ENCODE peak calls at places on chromosomes 3 and 15, in five cellular contexts. A is brain microvascular endothelial cell, W is adrenal gland, Y is lower leg skin, Q is osteoblast. S is an unnamed sample.

GRCh38 chr3:78861156-78861555 is 906.6 kb downstream of the ROBO1 start:
- DNase-seq in A (no peak), W (no peak), Q (no peak), Y (no peak), S (no peak)

GRCh38 chr15:90400759-90401314 is 12.8 kb downstream of the IQGAP1 start:
- DNase-seq in Q (peak), Y (no peak), W (peak), A (peak), S (peak)

GRCh38 chr3:1442271-1442670 is 349.4 kb downstream of the CNTN6 start:
- DNase-seq in W (no peak), A (no peak), Q (no peak), Y (no peak), S (no peak)

GRCh38 chr3:16433701-16434151 is 79.8 kb downstream of the RFTN1 start:
- DNase-seq in W (no peak), Q (no peak), A (no peak), Y (no peak), S (no peak)

GRCh38 chr3:63521657-63522056 is 130.8 kb upstream of the SNTN start:
- DNase-seq in W (no peak), Q (no peak), A (no peak), Y (no peak), S (no peak)

GRCh38 chr3:9681011-9681722 is 22.5 kb upstream of the CPNE9 start:
- DNase-seq in A (no peak), W (no peak), Y (no peak), Q (no peak), S (no peak)

GRCh38 chr3:140355481-140355880 is 322.4 kb upstream of the TRIM42 start:
- DNase-seq in W (no peak), Q (no peak), Y (no peak), A (no peak), S (no peak)

GRCh38 chr3:48413086-48413485 is 16.8 kb downstream of the PLXNB1 start:
- DNase-seq in Q (peak), W (no peak), A (no peak), Y (peak), S (peak)

GRCh38 chr3:126305427-126305826 is 51.8 kb downstream of the KLF15 start:
- DNase-seq in W (no peak), Q (no peak), Y (no peak), A (no peak), S (no peak)

GRCh38 chr3:35733276-35733675 is 94.0 kb downstream of the ARPP21 start:
- DNase-seq in A (no peak), Q (no peak), Y (no peak), W (no peak), S (no peak)

GRCh38 chr3:33424606-33425453 is 15.4 kb downstream of the UBP1 start:
- DNase-seq in A (no peak), Y (no peak), Q (no peak), W (no peak), S (no peak)

GRCh38 chr3:77906102-77906709 is 866.3 kb downstream of the ROBO2 start:
- DNase-seq in Q (no peak), A (peak), Y (no peak), W (no peak), S (no peak)

GRCh38 chr15:72124218-72124617 is 6.0 kb downstream of the SENP8 start:
- DNase-seq in A (no peak), W (no peak), Q (no peak), Y (no peak), S (no peak)

GRCh38 chr15:56988219-56988618 is 69.8 kb downstream of the TCF12 start:
- DNase-seq in Y (no peak), A (no peak), W (no peak), Q (no peak), S (no peak)

GRCh38 chr3:50487181-50487580 is 16.3 kb downstream of the CACNA2D2 start:
- DNase-seq in Y (no peak), Q (peak), A (no peak), W (no peak), S (no peak)

GRCh38 chr3:109050591-109051167 is 67.3 kb downstream of the MORC1 start:
- DNase-seq in Y (no peak), A (peak), Q (peak), W (peak), S (no peak)

GRCh38 chr3:144770813-144771400 is 799.3 kb downstream of the DIPK2A start:
- DNase-seq in Y (no peak), A (peak), W (no peak), Q (no peak), S (no peak)

GRCh38 chr15:76994496-76994895 is 430 bp upstream of the PSTPIP1 start:
- DNase-seq in Y (no peak), Q (no peak), W (no peak), A (no peak), S (no peak)

GRCh38 chr15:76991048-76991447 is 3.9 kb upstream of the PSTPIP1 start:
- DNase-seq in Q (no peak), W (peak), Y (peak), A (no peak), S (no peak)

GRCh38 chr15:76994001-76994400 is 925 bp upstream of the PSTPIP1 start:
- DNase-seq in A (no peak), W (peak), Y (no peak), Q (no peak), S (no peak)

GRCh38 chr15:76993114-76993715 is 1.7 kb upstream of the PSTPIP1 start:
- DNase-seq in Y (no peak), A (no peak), Q (no peak), W (peak), S (no peak)

GRCh38 chr15:76991741-76992645 is 2.9 kb upstream of the PSTPIP1 start:
- DNase-seq in Y (peak), W (peak), A (no peak), Q (no peak), S (peak)
- H3K4me3 ChIP-seq in Y (no peak), W (no peak), A (no peak), Q (no peak), S (no peak)

DNA sequence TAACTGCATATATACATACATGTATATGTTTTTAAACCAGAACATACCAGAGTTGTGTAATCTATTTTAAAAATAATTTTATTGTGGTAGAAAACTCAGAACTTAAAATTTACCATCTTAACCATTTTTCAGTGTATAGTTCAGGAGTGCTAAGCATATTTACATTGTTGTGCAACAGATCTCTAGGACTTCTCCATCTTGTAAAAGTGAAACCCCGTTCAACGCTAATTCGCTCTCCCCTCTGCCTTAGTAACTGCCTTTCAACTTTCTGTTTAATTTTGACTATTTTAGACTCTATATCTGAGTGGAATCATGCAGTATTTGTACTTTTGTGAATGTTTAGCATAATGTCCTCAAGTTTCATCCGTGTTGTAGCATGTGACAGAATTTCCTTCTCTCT is 51.8 kb upstream of the SSR3 start:
- DNase-seq in A (no peak), Q (no peak), Y (no peak), W (no peak), S (no peak)
- H3K4me3 ChIP-seq in A (no peak), Q (peak), Y (no peak), W (no peak), S (peak)

GRCh38 chr3:116179091-116179490 is 266.2 kb downstream of the LSAMP start:
- DNase-seq in A (no peak), W (no peak), Q (no peak), Y (no peak), S (no peak)
- H3K4me3 ChIP-seq in A (no peak), W (no peak), Q (no peak), Y (no peak), S (no peak)

GRCh38 chr15:98858610-98859023 is 149.0 kb downstream of the PGPEP1L start:
- DNase-seq in Y (no peak), W (no peak), A (no peak), Q (no peak), S (no peak)

GRCh38 chr15:98861188-98861587 is 146.4 kb downstream of the PGPEP1L start:
- DNase-seq in A (no peak), Q (no peak), Y (no peak), W (no peak), S (no peak)

GRCh38 chr15:98859149-98859548 is 148.4 kb downstream of the PGPEP1L start:
- DNase-seq in Y (no peak), W (no peak), A (no peak), Q (no peak), S (no peak)

GRCh38 chr15:98863983-98864382 is 143.6 kb downstream of the PGPEP1L start:
- DNase-seq in W (no peak), Y (no peak), A (no peak), Q (no peak), S (no peak)

DNA sequence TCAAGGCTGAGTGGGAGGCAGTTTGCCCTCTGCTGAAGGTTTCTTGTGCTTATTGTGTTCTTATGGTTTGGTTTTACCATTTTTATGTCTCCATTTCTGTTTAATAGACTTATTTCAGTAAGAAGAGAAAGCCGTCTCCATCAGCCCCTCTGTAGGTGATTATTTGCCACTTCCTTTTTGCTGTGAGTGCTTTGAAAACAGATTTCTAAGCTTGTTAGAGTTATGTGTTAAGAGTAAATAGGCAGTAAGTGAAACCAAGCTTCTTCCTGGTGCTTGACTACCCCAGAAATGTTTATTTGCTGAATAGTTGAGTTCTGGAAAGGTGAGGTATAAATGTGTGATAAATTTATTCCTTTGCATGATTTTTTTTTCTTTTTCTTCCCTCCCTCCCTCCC is 146.9 kb downstream of the PGPEP1L start:
- DNase-seq in A (no peak), W (no peak), Y (no peak), Q (no peak), S (no peak)
- H3K4me3 ChIP-seq in A (no peak), W (no peak), Y (no peak), Q (no peak), S (no peak)

GRCh38 chr3:101690972-101691371 is 4.5 kb upstream of the RPL24 start:
- DNase-seq in Q (peak), Y (no peak), A (no peak), W (no peak), S (no peak)
- H3K4me3 ChIP-seq in Q (no peak), Y (no peak), A (no peak), W (no peak), S (no peak)

GRCh38 chr3:57077630-57078365 is 17.3 kb downstream of the SPATA12 start:
- DNase-seq in Y (no peak), Q (no peak), W (no peak), A (no peak), S (no peak)
- H3K4me3 ChIP-seq in Y (peak), Q (peak), W (peak), A (peak), S (peak)

GRCh38 chr15:82048809-82049208 is 3.0 kb upstream of the MEX3B start:
- DNase-seq in Y (peak), W (no peak), A (no peak), Q (no peak), S (no peak)

GRCh38 chr15:82045179-82045891 is 483 bp downstream of the MEX3B start:
- DNase-seq in W (peak), Y (peak), Q (peak), A (peak), S (peak)

GRCh38 chr15:82045892-82046667 is at the start of gene MEX3B:
- DNase-seq in W (peak), Q (peak), A (peak), Y (peak), S (peak)

GRCh38 chr15:82046668-82047492 is 1.1 kb upstream of the MEX3B start:
- DNase-seq in A (peak), Y (peak), W (peak), Q (peak), S (peak)

GRCh38 chr15:82047493-82048446 is 2.0 kb upstream of the MEX3B start:
- DNase-seq in Q (peak), W (no peak), Y (no peak), A (no peak), S (peak)
- H3K4me3 ChIP-seq in Q (peak), W (peak), Y (peak), A (peak), S (peak)

DNA sequence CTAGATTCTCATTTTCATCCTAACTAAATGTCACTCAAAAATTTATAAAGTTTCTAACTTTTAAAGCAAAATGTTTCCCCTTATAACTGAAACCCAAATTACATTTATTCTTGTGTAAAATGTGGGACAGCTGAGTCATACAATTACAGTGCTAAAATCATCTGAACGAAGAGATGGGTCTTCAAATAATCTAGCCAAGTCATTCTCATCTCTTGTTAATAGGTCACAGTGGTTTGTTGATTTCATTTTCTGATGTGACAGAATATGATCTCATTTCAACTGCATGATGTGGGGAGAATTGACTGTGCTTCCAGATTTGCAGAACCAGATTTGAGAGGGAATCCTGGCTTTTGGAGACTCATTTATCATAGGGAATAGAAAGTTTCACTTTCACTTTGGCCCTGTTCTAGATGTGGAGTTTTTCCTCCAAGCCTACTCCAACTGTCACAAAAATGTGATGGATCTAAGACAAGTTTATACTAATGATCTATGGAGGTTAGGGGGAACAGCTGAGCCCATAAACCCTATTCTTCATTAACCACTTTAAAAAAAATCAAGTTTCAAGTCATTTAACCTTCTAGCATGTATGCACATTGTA is 685.0 kb downstream of the PDCD6IP start:
- DNase-seq in Y (no peak), W (no peak), Q (peak), A (no peak), S (no peak)
- H3K4me3 ChIP-seq in Y (no peak), W (no peak), Q (no peak), A (no peak), S (peak)

DNA sequence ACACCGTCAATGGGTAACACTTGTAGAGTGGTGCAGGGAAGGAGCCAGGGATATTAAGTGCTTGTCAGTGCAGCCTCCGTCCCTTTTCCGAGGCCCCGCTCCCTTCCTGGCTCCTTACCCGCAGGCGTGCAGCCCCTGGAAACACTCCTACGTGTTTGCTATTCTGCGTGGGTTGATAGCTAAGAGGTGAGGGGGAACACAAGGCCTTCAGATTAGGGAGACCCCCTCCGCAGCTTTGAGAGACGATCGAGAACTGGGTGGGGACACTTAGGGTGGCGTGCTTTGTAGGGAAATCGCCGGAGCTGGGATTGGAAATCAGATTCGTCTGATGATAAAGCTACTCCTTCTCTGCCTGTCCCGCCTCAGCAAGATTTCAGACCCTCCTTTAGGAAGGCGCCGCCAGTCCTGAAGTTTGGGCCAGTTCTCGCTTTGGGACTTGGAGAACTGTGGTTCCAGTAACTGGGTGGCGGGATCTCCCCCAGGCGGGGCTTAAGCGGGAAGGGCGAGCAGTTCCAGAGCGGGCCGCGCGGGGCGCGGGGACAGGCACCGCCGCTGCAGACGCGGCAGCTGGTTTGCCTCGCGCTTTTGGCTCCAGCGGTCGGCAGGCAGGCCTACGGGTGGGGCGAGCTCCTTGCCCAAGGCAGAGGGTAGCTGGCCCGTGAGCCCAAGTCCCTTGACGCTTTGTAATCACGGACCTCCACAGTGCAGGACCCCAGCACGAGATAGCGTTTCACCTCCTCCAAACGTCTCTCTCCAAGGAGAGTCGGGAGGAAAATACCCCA is 8.0 kb upstream of the FAM107A start:
- DNase-seq in Q (peak), A (peak), W (peak), Y (peak), S (peak)
- H3K4me3 ChIP-seq in Q (peak), A (peak), W (peak), Y (peak), S (peak)

DNA sequence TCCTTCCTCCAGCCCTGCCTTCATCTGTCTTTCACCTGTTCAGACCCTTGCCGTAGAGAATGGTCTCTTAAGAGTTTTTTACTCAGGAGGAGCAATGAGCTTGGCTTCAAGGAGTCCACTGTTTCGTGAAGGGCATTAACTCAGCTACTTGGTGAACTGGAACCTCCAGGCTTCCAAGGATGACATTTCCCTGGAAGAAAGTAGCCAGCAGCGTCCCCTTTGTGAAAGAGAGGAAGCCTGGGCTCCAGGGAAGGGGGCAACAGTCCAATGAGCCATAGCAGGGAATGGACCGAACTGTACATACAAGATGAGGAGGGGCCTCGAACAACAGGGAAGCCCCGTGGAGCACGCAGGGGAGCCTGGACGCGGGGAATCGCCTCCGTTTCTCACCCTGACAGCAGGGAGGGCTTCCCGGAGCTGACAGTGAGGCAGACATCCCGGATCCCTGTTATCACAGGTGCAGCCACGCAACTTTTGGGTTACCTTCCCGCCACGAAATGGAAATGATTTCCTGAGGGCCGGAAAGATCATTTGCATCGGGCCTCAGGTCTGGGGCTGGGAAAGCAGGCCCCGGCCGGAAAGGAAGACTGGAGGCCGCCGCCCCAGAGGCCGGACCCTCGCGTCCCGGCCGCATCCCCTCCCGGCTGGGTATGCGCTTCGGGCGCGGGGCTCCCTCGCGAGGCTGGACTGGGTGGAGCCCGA is 514 bp upstream of the SPINT1 start:
- DNase-seq in Q (peak), Y (no peak), A (no peak), W (no peak), S (no peak)
- H3K4me3 ChIP-seq in Q (peak), Y (peak), A (peak), W (peak), S (peak)

S was measured in tibial artery.